ENCODE peak calls at places on chromosomes 2 and 18, in eight cellular contexts. T is HCT116, F is SK-N-SH, Y is K562, A is GM12878, D is endothelial cell of umbilical vein, M is HepG2, V is H1. W is an unnamed sample.

GRCh38 chr2:196289000-196289399 is 117.6 kb upstream of the STK17B start:
- DNase-seq in T (no peak), F (no peak), Y (no peak), A (no peak), D (no peak), M (no peak), V (no peak), W (no peak)

GRCh38 chr2:62309465-62310091 is 113.7 kb downstream of the B3GNT2 start:
- DNase-seq in T (no peak), F (peak; percentile 78), Y (peak; percentile 55), A (peak; percentile 99), D (peak; percentile 63), M (no peak), V (no peak), W (no peak)

GRCh38 chr2:64440831-64441230 is 13.1 kb upstream of the LGALSL start:
- DNase-seq in T (no peak), F (no peak), Y (no peak), A (no peak), D (no peak), M (no peak), V (no peak), W (no peak)

GRCh38 chr2:102806250-102806837 is 44.5 kb downstream of the TMEM182 start:
- DNase-seq in T (peak; percentile 37), F (peak; percentile 75), Y (peak; percentile 74), A (no peak), D (peak; percentile 79), M (peak; percentile 73), V (peak; percentile 85), W (peak; percentile 14)

GRCh38 chr2:233456934-233457333 is 102.6 kb downstream of the DGKD start:
- DNase-seq in T (no peak), F (no peak), Y (no peak), A (no peak), D (no peak), M (no peak), V (no peak), W (no peak)

GRCh38 chr18:31603335-31603734 is 11.7 kb downstream of the TTR start:
- DNase-seq in T (no peak), F (no peak), Y (no peak), A (no peak), D (no peak), M (no peak), V (no peak), W (no peak)

GRCh38 chr2:8145385-8145784 is 536.5 kb upstream of the ID2 start:
- DNase-seq in T (no peak), F (no peak), Y (no peak), A (no peak), D (no peak), M (no peak), V (no peak), W (no peak)

GRCh38 chr2:146540271-146540932 is 1304.4 kb upstream of the ACVR2A start:
- DNase-seq in T (no peak), F (no peak), Y (no peak), A (no peak), D (peak; percentile 6), M (no peak), V (peak; percentile 71), W (no peak)

GRCh38 chr2:54639609-54640008 is 83.9 kb upstream of the EML6 start:
- DNase-seq in T (no peak), F (no peak), Y (peak; percentile 27), A (no peak), D (no peak), M (no peak), V (no peak), W (no peak)

GRCh38 chr2:213185147-213185822 is 33.9 kb upstream of the IKZF2 start:
- DNase-seq in T (no peak), F (no peak), Y (no peak), A (peak; percentile 48), D (no peak), M (no peak), V (no peak), W (no peak)

GRCh38 chr18:3457261-3457724 is 7.3 kb downstream of the TGIF1 start:
- DNase-seq in T (no peak), F (no peak), Y (no peak), A (no peak), D (no peak), M (no peak), V (no peak), W (no peak)

GRCh38 chr2:129274038-129274415 is 705.4 kb upstream of the RAB6C start:
- DNase-seq in T (no peak), F (no peak), Y (no peak), A (no peak), D (no peak), M (no peak), V (no peak), W (no peak)

GRCh38 chr2:23673830-23674679 is 252.9 kb downstream of the ATAD2B start:
- DNase-seq in T (no peak), F (no peak), Y (peak; percentile 34), A (no peak), D (no peak), M (peak; percentile 30), V (peak; percentile 70), W (no peak)

GRCh38 chr18:5440297-5440696 is 103.5 kb downstream of the EPB41L3 start:
- DNase-seq in T (no peak), F (no peak), Y (no peak), A (no peak), D (no peak), M (no peak), V (no peak), W (peak; percentile 70)

GRCh38 chr18:9400197-9400596 is 65.6 kb downstream of the TWSG1 start:
- DNase-seq in T (no peak), F (no peak), Y (no peak), A (no peak), D (peak; percentile 55), M (no peak), V (no peak), W (no peak)

GRCh38 chr2:15472133-15472532 is 89.0 kb downstream of the NBAS start:
- DNase-seq in T (no peak), F (no peak), Y (no peak), A (no peak), D (no peak), M (no peak), V (no peak), W (no peak)

GRCh38 chr2:113219889-113220641 is 46.3 kb downstream of the PSD4 start:
- DNase-seq in T (peak; percentile 50), F (no peak), Y (peak; percentile 29), A (no peak), D (no peak), M (peak; percentile 85), V (no peak), W (no peak)

GRCh38 chr2:40814621-40815020 is 362.7 kb upstream of the SLC8A1 start:
- DNase-seq in T (no peak), F (no peak), Y (no peak), A (no peak), D (peak; percentile 84), M (no peak), V (no peak), W (no peak)
- TF ChIP-seq POLR2AphosphoS5 in T (no peak), F (no peak), Y (no peak), A (no peak), D (no peak), M (no peak), V (no peak), W (no peak)

DNA sequence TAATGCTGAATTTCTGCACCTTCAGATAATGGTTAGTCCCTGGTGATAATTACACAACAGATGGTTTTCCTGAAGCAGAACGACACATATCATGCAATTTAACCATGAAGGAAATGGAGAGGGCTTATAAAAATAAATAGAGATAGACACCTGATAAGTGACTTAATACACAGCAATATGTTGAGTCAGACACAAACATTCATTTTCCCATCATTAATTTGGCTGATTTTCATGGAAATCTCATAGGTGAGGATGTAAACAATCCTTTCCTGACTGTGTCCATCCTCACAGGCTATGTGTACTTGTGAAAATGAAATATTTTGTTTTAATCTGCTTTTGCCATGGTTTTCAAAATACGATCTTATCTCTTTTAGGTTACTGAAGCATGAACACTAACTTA is 37.0 kb upstream of the DSEL start:
- DNase-seq in T (no peak), F (no peak), Y (no peak), A (no peak), D (peak; percentile 65), M (no peak), V (no peak), W (no peak)
- H3K4me3 ChIP-seq in T (no peak overlapping the region), F (no peak overlapping the region), Y (no peak overlapping the region), A (no peak overlapping the region), D (no peak overlapping the region), M (no peak overlapping the region), V (no peak overlapping the region), W (no peak overlapping the region)

GRCh38 chr2:2705871-2706270 is 374.8 kb upstream of the MYT1L start:
- DNase-seq in T (no peak), F (no peak), Y (no peak), A (no peak), D (no peak), M (no peak), V (no peak), W (no peak)

GRCh38 chr2:2709091-2709770 is 378.2 kb upstream of the MYT1L start:
- DNase-seq in T (no peak), F (no peak), Y (peak; percentile 3), A (no peak), D (no peak), M (no peak), V (no peak), W (no peak)

GRCh38 chr2:2706306-2706705 is 375.2 kb upstream of the MYT1L start:
- DNase-seq in T (no peak), F (no peak), Y (peak; percentile 3), A (no peak), D (no peak), M (no peak), V (no peak), W (no peak)

GRCh38 chr2:2708575-2708974 is 377.5 kb upstream of the MYT1L start:
- DNase-seq in T (no peak), F (peak; percentile 58), Y (no peak), A (no peak), D (no peak), M (no peak), V (no peak), W (no peak)

DNA sequence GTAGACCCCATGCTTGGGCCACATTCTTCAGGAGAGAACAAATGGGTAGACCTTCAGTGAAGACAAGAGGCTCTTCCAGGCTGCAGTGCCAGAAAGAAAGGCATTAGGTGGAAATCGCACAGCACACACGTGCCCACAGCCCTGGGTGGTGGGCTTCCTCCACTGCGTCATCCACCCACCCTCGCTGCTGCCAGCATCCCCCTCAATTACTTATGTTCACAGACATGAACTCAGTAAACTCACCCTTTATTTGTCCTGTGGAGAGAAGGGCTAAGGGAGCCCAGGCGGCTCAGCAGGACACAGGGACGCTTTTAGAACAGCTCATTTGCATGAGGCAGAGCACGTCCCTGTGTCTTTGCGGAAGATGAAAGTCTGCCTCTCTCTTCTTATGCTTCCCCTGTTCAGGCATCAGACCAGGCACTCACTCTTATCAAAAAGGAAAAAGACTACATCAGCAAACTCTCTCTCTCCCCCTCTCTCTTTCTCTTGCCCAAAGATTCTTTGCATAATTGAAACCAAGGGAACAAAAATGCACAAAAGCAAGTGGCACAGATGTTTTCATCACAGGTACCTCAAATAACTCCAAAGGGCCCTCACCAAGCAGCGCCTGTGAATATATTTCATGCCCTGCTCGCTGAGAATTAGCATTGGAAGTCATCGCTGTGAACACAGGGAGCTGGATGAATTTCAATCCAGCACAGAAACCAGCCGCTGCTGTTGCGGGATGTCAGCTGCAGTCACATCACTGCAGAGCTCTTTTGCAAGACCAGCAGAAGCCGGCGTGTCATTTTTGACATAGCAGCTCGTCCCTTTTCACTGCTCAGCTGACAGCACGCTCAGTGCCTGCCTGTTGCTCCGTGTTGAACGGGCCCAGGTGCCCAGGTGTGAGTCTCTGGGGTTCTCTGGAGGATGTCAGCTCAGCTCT is 376.3 kb upstream of the MYT1L start:
- DNase-seq in T (no peak), F (no peak), Y (no peak), A (no peak), D (no peak), M (no peak), V (no peak), W (no peak)
- H3K9ac ChIP-seq in T (no peak overlapping the region), F (no peak overlapping the region), Y (no peak overlapping the region), A (no peak overlapping the region), D (no peak overlapping the region), M (no peak overlapping the region), V (no peak overlapping the region), W (no peak overlapping the region)

GRCh38 chr2:27714851-27715291 is 51.2 kb downstream of the SLC4A1AP start:
- DNase-seq in T (no peak), F (no peak), Y (no peak), A (no peak), D (no peak), M (no peak), V (no peak), W (no peak)
- TF ChIP-seq POLR2AphosphoS5 in T (no peak), F (no peak), Y (no peak), A (no peak), D (no peak), M (no peak), V (no peak), W (no peak)

W was measured in SK-N-MC.